ENCODE peak calls at places on chromosome 9, in ten cellular contexts. Q is thyroid gland, B is IMR-90, D is spleen, P is sigmoid colon, G is ovary, T is stomach, W is GM12891, H is A549, K is H54. E is an unnamed sample.

GRCh38 chr9:100670719-100671118 is 92.8 kb downstream of the CAVIN4 start:
- DNase-seq in Q (peak; percentile 41), T (no peak), K (no peak), W (no peak), G (no peak), B (no peak), P (no peak), H (no peak), D (no peak), E (no peak)

GRCh38 chr9:71812385-71812784 is 44.1 kb upstream of the CEMIP2 start:
- DNase-seq in P (no peak), T (no peak), H (no peak), W (no peak), Q (no peak), K (no peak), G (no peak), B (peak; percentile 12), D (no peak), E (no peak)

GRCh38 chr9:88745281-88746001 is 210.5 kb downstream of the NXNL2 start:
- DNase-seq in W (no peak), H (no peak), Q (no peak), T (no peak), P (peak; percentile 89), D (peak; percentile 33), B (peak; percentile 95), K (no peak), G (no peak), E (no peak)

GRCh38 chr9:91491624-91492023 is 68.0 kb upstream of the NFIL3 start:
- DNase-seq in D (no peak), P (no peak), K (no peak), Q (no peak), H (no peak), W (no peak), T (no peak), B (no peak), G (no peak), E (no peak)

GRCh38 chr9:118563677-118564076 is 805.6 kb downstream of the BRINP1 start:
- DNase-seq in G (no peak), P (no peak), Q (no peak), H (no peak), T (no peak), K (peak; percentile 28), D (no peak), B (no peak), W (no peak), E (no peak)

GRCh38 chr9:378263-378662 is 163.6 kb downstream of the DOCK8 start:
- DNase-seq in G (no peak), W (no peak), T (no peak), H (no peak), P (no peak), D (no peak), B (no peak), K (no peak), Q (no peak), E (no peak)

GRCh38 chr9:136031741-136032638 is 63.1 kb downstream of the NACC2 start:
- DNase-seq in G (no peak), D (no peak), H (no peak), B (peak; percentile 52), P (no peak), W (no peak), K (no peak), T (no peak), Q (no peak), E (no peak)

GRCh38 chr9:121773954-121774714 is 122.7 kb downstream of the DAB2IP start:
- DNase-seq in H (no peak), Q (peak; percentile 78), G (peak; percentile 31), P (peak; percentile 63), D (peak; percentile 72), W (no peak), B (no peak), T (no peak), K (no peak), E (no peak)

GRCh38 chr9:113481176-113481805 is 17.8 kb downstream of the RGS3 start:
- DNase-seq in P (peak; percentile 52), T (peak; percentile 65), H (peak; percentile 19), D (no peak), B (no peak), Q (no peak), K (no peak), G (no peak), W (no peak), E (no peak)

DNA sequence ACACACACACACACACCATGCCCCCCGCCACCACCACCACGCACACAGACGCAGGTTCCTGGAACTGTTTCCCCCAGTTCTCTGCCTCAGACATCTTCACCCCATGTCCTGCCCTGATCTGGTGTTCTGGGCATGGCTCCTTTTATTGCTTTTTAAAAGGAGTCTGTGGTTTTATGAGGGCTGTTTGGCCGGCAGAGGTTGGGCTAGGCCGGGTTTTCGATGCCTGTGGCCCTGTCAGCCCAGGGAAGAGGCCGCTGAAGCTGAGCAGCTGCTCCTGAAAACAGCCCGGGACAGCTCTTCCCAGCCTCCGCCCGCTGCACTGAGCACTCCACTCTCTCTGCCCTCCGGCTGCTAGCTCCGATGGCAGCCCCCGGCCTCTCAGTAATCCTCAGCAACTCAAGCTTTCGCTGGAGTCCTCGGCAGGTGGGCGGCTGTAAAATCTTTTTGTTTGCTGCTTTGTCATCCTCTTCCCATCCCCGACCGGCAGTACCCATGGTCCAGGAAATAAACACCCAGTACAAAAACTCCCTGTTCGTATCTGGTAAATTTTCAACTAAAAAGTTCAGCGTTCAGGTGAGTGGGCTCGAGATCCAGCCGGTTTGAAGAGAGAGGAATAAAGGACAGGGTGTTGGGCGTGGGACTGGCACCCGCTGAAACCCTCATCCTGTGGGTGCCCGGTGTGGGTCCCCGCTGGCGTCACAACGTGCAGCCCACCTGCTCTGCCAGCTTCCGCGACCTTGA is 103.0 kb upstream of the ERCC6L2 start:
- DNase-seq in P (peak; percentile 93), D (no peak), K (no peak), T (no peak), W (no peak), B (peak; percentile 65), Q (no peak), G (peak; percentile 84), H (no peak), E (no peak)
- TF ChIP-seq POLR2A in P (no peak), D (no peak), K (no peak), T (no peak), W (no peak), B (no peak), Q (no peak), G (no peak), H (no peak), E (no peak)

DNA sequence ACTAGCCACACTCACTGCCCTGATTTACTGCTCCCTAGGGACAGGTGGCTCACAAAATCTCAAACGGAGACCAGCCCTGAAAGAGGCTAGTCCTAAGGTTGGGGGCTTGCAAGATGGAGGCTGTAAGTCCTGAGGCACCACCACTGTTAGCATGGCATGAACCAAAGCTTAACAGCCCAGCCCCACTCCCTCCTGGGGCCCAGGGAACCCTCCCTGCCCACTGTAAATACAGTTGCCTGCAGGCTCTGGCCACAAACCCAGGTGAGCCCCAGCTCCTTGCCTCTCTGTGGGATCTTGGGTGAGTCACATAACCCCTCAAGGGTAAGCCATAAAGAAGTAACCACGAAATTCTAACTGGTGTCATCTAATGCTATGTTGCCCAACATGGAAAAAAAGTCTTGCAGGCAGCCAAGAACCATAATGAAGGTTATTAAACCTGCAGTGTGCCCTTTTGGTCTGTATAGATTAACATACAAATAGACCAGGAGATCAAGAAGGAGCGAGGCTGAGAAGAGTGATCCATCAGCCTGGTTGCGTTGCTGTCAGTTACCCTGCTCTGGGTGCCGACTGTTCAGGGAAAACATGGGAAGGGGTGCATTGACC is 1.7 kb upstream of the POMT1 start:
- DNase-seq in B (peak; percentile 81), P (no peak), G (no peak), H (no peak), K (no peak), W (no peak), T (no peak), Q (no peak), D (no peak), E (no peak)
- TF ChIP-seq POLR2A in B (no peak), P (no peak), G (no peak), H (no peak), K (no peak), W (peak; percentile 3), T (no peak), Q (no peak), D (no peak), E (no peak)

DNA sequence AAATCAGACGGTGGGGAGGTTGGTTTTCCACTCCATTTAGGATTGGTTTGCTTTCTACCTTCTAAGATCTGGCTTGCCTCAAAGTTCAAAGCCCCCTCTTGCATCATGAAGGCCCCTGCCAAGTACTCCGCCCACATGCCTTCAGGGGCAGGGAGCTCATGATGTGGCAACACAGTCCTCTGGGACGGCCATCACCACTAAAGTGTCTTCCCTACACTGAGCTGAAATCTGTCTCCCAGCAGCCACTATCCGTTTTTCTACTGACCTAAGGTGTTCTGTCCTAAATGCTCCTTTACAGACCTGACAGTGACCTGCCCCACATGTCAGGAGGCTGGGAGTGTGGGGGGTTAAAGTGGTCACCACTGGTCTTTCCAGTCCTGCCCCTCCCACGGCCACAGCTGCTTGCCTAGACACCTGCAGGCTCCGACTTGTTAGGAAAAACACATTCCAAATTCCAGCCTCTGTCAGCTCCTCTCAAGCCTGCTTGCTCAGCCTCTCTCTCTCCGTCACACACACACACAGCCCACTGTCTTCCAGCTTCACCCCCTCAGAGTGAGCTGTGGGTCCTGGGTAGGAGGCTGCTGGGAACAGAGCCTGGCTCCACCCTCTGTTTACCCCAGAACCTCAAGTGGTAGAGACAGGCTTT is 44.9 kb downstream of the SHB start:
- DNase-seq in H (peak; percentile 42), W (no peak), G (peak; percentile 46), K (no peak), Q (peak; percentile 90), P (peak; percentile 92), D (no peak), T (no peak), B (peak; percentile 94), E (no peak)
- TF ChIP-seq POLR2A in H (no peak), W (no peak), G (no peak), K (no peak), Q (peak; percentile 30), P (no peak), D (no peak), T (no peak), B (peak; percentile 76), E (no peak)

DNA sequence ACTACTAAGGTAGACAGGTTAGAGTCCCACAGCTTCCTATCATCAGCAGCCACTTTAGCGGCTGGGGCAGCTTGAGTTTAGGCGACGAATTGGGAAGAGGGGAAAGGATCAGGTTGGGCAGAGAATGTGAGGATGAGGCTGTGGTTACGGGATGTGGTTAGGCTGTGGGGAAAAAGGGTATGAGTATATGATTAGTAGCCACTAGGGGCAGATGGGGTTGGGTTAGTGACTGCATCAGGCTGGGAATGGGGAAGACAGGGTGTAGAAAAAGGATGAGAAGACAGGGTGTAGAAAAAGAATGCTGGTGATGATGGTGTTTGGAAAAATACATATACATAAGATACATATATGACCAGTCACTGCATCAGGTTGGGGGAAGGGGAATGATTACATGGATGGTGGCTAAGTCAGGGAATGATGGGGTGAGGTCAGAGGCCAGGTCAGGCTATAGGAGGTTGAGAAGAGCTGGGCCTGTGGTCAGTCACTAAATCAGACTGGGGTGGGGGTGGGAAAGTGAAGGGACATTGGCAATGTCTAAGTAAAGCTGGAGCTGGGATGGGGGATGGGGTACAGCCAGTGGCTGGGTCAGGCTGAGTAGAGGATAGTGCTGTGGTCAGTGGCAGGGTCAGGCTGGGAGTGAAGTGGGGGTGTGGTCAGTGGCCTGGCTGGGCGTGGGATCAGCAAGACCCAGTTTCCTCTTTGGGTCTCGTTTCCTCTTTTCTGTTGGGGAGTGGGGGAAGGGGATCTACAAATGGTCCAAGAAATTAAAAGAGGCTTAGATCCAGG is 2.1 kb downstream of the TLN1 start:
- DNase-seq in T (peak; percentile 42), P (peak; percentile 82), H (peak; percentile 66), Q (peak; percentile 27), G (peak; percentile 51), K (peak; percentile 86), D (peak; percentile 92), W (no peak), B (peak; percentile 91), E (peak; percentile 77)
- TF ChIP-seq POLR2A in T (no peak), P (peak; percentile 29), H (no peak), Q (no peak), G (no peak), K (no peak), D (no peak), W (peak; percentile 1), B (no peak), E (no peak)